ENCODE peak calls at places on chromosomes 6 and 20, in seven cellular contexts. Y, G, N, X, E, T and O are unnamed samples.

GRCh38 chr6:33147807-33148666 is 44.2 kb downstream of the COL11A2 start:
- DNase-seq in Y (no peak), G (peak), N (peak), X (no peak), E (peak), T (peak), O (peak)

GRCh38 chr20:62350629-62351422 is 16.3 kb downstream of the LAMA5 start:
- DNase-seq in Y (no peak), G (no peak), N (no peak), X (no peak), E (no peak), T (no peak), O (no peak)

GRCh38 chr6:73585566-73586415 is 65.0 kb upstream of the EEF1A1 start:
- DNase-seq in Y (peak), G (peak), N (peak), X (peak), E (peak), T (peak), O (peak)

GRCh38 chr20:44457016-44457415 is 18.7 kb upstream of the TTPAL start:
- DNase-seq in Y (no peak), G (no peak), N (no peak), X (no peak), E (no peak), T (no peak), O (no peak)

GRCh38 chr6:132401120-132401940 is at the start of gene MOXD1:
- DNase-seq in Y (no peak), G (no peak), N (no peak), X (peak), E (peak), T (no peak), O (peak)

GRCh38 chr6:26306248-26306647 is 58.8 kb upstream of the BTN3A2 start:
- DNase-seq in Y (no peak), G (no peak), N (no peak), X (no peak), E (no peak), T (no peak), O (no peak)

GRCh38 chr20:41989935-41990635 is 371.9 kb upstream of the CHD6 start:
- DNase-seq in Y (no peak), G (no peak), N (no peak), X (no peak), E (no peak), T (no peak), O (no peak)

GRCh38 chr6:105164418-105164817 is 15.4 kb downstream of the POPDC3 start:
- DNase-seq in Y (no peak), G (no peak), N (no peak), X (no peak), E (peak), T (no peak), O (no peak)

GRCh38 chr20:11430652-11431051 is 487.0 kb upstream of the BTBD3 start:
- DNase-seq in Y (no peak), G (no peak), N (no peak), X (no peak), E (no peak), T (no peak), O (no peak)

GRCh38 chr6:79632580-79632979 is 1.5 kb downstream of the SH3BGRL2 start:
- DNase-seq in Y (no peak), G (no peak), N (no peak), X (no peak), E (no peak), T (no peak), O (no peak)

GRCh38 chr6:35511980-35512379 is 716 bp downstream of the TULP1 start:
- DNase-seq in Y (no peak), G (no peak), N (no peak), X (no peak), E (no peak), T (no peak), O (no peak)

GRCh38 chr6:137873273-137873762 is 6.3 kb downstream of the TNFAIP3 start:
- DNase-seq in Y (no peak), G (no peak), N (no peak), X (peak), E (no peak), T (peak), O (peak)

GRCh38 chr6:160978141-160978926 is 13.2 kb upstream of the MAP3K4 start:
- DNase-seq in Y (no peak), G (no peak), N (no peak), X (no peak), E (no peak), T (no peak), O (no peak)

GRCh38 chr20:44850883-44851282 is 34.6 kb upstream of the YWHAB start:
- DNase-seq in Y (no peak), G (no peak), N (no peak), X (no peak), E (no peak), T (no peak), O (no peak)

GRCh38 chr6:149755300-149756260 is 6.0 kb downstream of the PCMT1 start:
- DNase-seq in Y (no peak), G (no peak), N (no peak), X (peak), E (peak), T (no peak), O (no peak)

GRCh38 chr6:107113460-107114212 is 1.7 kb downstream of the BEND3 start:
- DNase-seq in Y (no peak), G (no peak), N (no peak), X (no peak), E (no peak), T (no peak), O (peak)

GRCh38 chr6:112249489-112249888 is 4.9 kb downstream of the LAMA4 start:
- DNase-seq in Y (no peak), G (no peak), N (no peak), X (no peak), E (no peak), T (no peak), O (no peak)

GRCh38 chr20:57414867-57415592 is 23.8 kb downstream of the RBM38 start:
- DNase-seq in Y (no peak), G (no peak), N (no peak), X (no peak), E (no peak), T (no peak), O (no peak)

GRCh38 chr6:1237636-1238035 is 74.3 kb upstream of the FOXQ1 start:
- DNase-seq in Y (no peak), G (no peak), N (no peak), X (no peak), E (no peak), T (no peak), O (no peak)

GRCh38 chr6:14819840-14820420 is 425.9 kb upstream of the JARID2 start:
- DNase-seq in Y (no peak), G (no peak), N (no peak), X (no peak), E (no peak), T (no peak), O (no peak)

GRCh38 chr20:40584128-40584819 is 104.8 kb downstream of the MAFB start:
- DNase-seq in Y (no peak), G (no peak), N (no peak), X (no peak), E (no peak), T (no peak), O (no peak)

GRCh38 chr6:159156089-159156488 is 13.1 kb upstream of the FNDC1 start:
- DNase-seq in Y (no peak), G (no peak), N (no peak), X (no peak), E (no peak), T (no peak), O (no peak)

GRCh38 chr6:148423133-148423532 is 80.5 kb downstream of the SASH1 start:
- DNase-seq in Y (no peak), G (no peak), N (no peak), X (no peak), E (no peak), T (no peak), O (no peak)

GRCh38 chr20:33162313-33162712 is 5.6 kb upstream of the BPIFA2 start:
- DNase-seq in Y (no peak), G (no peak), N (no peak), X (no peak), E (no peak), T (no peak), O (no peak)

GRCh38 chr6:29399525-29399924 is 4.1 kb downstream of the OR12D2 start:
- DNase-seq in Y (no peak), G (no peak), N (no peak), X (no peak), E (no peak), T (no peak), O (no peak)

GRCh38 chr6:109865968-109866367 is 112.1 kb upstream of the GPR6 start:
- DNase-seq in Y (no peak), G (no peak), N (no peak), X (no peak), E (no peak), T (no peak), O (no peak)